ENCODE peak calls at places on chromosomes 6 and 20, in four cellular contexts. X is lower lobe of right lung; B is CD8-positive, alpha-beta memory T cell; Y is stimulated activated CD4-positive, alpha-beta T cell treated with anti-CD3 and anti-CD28 coated beads, Interleukin-15, amount 100 ng/mL, for 24 hours. L is an unnamed sample.

GRCh38 chr6:166106076-166106686 is 61.5 kb downstream of the TBXT start:
- DNase-seq in X (peak), B (no peak), Y (peak), L (peak)

GRCh38 chr6:14932485-14933178 is 313.2 kb upstream of the JARID2 start:
- DNase-seq in X (no peak), B (no peak), Y (no peak), L (no peak)

GRCh38 chr6:149855040-149855654 is 9.0 kb downstream of the LRP11 start:
- DNase-seq in X (no peak), B (no peak), Y (no peak), L (peak)

GRCh38 chr20:37356387-37356786 is 10.4 kb downstream of the SRC start:
- DNase-seq in X (peak), B (no peak), Y (no peak), L (peak)

GRCh38 chr6:36873612-36874011 is 991 bp downstream of the PPIL1 start:
- DNase-seq in X (no peak), B (no peak), Y (no peak), L (peak)

GRCh38 chr20:62900692-62901584 is 25.4 kb downstream of the DIDO1 start:
- DNase-seq in X (no peak), B (no peak), Y (no peak), L (peak)

GRCh38 chr20:57701090-57701489 is 8.7 kb downstream of the PMEPA1 start:
- DNase-seq in X (no peak), B (no peak), Y (no peak), L (no peak)

GRCh38 chr6:22921831-22922230 is 352.5 kb downstream of the HDGFL1 start:
- DNase-seq in X (no peak), B (no peak), Y (no peak), L (no peak)

GRCh38 chr6:51535327-51535726 is 552.1 kb downstream of the PKHD1 start:
- DNase-seq in X (no peak), B (no peak), Y (no peak), L (no peak)

GRCh38 chr6:128124713-128125112 is 223.9 kb upstream of the THEMIS start:
- DNase-seq in X (no peak), B (no peak), Y (peak), L (peak)

GRCh38 chr20:37630161-37630560 is 63.7 kb upstream of the CTNNBL1 start:
- DNase-seq in X (no peak), B (no peak), Y (no peak), L (no peak)

GRCh38 chr6:166530211-166531045 is 56.0 kb downstream of the RAMACL start:
- DNase-seq in X (no peak), B (no peak), Y (no peak), L (peak)